ENCODE peak calls at places on chromosomes 2 and 18, in nine cellular contexts. I is effector CD4-positive, alpha-beta T cell; H is islet precursor cell; V is aorta; C is T-cell; L is left kidney; R is stimulated activated CD8-positive, alpha-beta memory T cell treated with anti-CD3 and anti-CD28 coated beads, Interleukin-7, amount 100 ng/mL, for 24 hours; J is RCC 7860; Q is cardiac septum. Y is an unnamed sample.

GRCh38 chr2:132670104-132670960 is at the start of gene LYPD1:
- DNase-seq in I (no peak), H (peak), V (peak), C (no peak), L (peak), R (no peak), J (peak), Q (no peak), Y (no peak)

GRCh38 chr2:47639469-47639868 is 143.5 kb upstream of the MSH6 start:
- DNase-seq in I (no peak), H (peak), V (no peak), C (no peak), L (no peak), R (no peak), J (peak), Q (no peak), Y (no peak)

GRCh38 chr2:121617042-121617599 is 32.1 kb downstream of the CLASP1 start:
- DNase-seq in I (no peak), H (peak), V (no peak), C (no peak), L (peak), R (no peak), J (peak), Q (no peak), Y (no peak)

GRCh38 chr18:55375930-55376329 is 212.1 kb downstream of the TCF4 start:
- DNase-seq in I (no peak), H (no peak), V (no peak), C (no peak), L (no peak), R (no peak), J (no peak), Q (no peak), Y (no peak)

GRCh38 chr2:11679016-11679415 is 9.0 kb upstream of the NTSR2 start:
- DNase-seq in I (no peak), H (peak), V (no peak), C (no peak), L (no peak), R (no peak), J (no peak), Q (peak), Y (no peak)

GRCh38 chr2:2564300-2565085 is 233.4 kb upstream of the MYT1L start:
- DNase-seq in I (no peak), H (peak), V (peak), C (no peak), L (peak), R (no peak), J (no peak), Q (peak), Y (no peak)

GRCh38 chr2:231929961-231930600 is 3.9 kb upstream of the NPPC start:
- DNase-seq in I (no peak), H (no peak), V (peak), C (no peak), L (peak), R (no peak), J (no peak), Q (peak), Y (no peak)

GRCh38 chr2:239387811-239388210 is 13.0 kb downstream of the HDAC4 start:
- DNase-seq in I (no peak), H (no peak), V (peak), C (no peak), L (no peak), R (no peak), J (no peak), Q (no peak), Y (no peak)

GRCh38 chr2:86584164-86584913 is 21.1 kb upstream of the CHMP3 start:
- DNase-seq in I (no peak), H (no peak), V (no peak), C (no peak), L (no peak), R (no peak), J (no peak), Q (no peak), Y (no peak)

GRCh38 chr2:182504903-182505302 is 78.1 kb upstream of the PDE1A start:
- DNase-seq in I (no peak), H (peak), V (no peak), C (no peak), L (no peak), R (no peak), J (no peak), Q (no peak), Y (no peak)

GRCh38 chr2:66390811-66391210 is 44.1 kb upstream of the MEIS1 start:
- DNase-seq in I (no peak), H (no peak), V (no peak), C (no peak), L (no peak), R (no peak), J (no peak), Q (no peak), Y (no peak)

GRCh38 chr2:134721596-134721995 is 2.8 kb upstream of the TMEM163 start:
- DNase-seq in I (no peak), H (no peak), V (no peak), C (no peak), L (no peak), R (no peak), J (no peak), Q (no peak), Y (no peak)

GRCh38 chr18:75336767-75337166 is 90.7 kb downstream of the SMIM21 start:
- DNase-seq in I (no peak), H (no peak), V (no peak), C (no peak), L (no peak), R (no peak), J (no peak), Q (no peak), Y (no peak)

GRCh38 chr2:7024261-7024660 is 107.0 kb downstream of the RNF144A start:
- DNase-seq in I (no peak), H (no peak), V (no peak), C (no peak), L (no peak), R (no peak), J (no peak), Q (no peak), Y (no peak)

GRCh38 chr2:200212862-200213425 is 93.5 kb upstream of the SPATS2L start:
- DNase-seq in I (no peak), H (no peak), V (no peak), C (no peak), L (no peak), R (no peak), J (no peak), Q (no peak), Y (no peak)

GRCh38 chr18:75937306-75937705 is 509.8 kb upstream of the SMIM21 start:
- DNase-seq in I (no peak), H (no peak), V (no peak), C (no peak), L (no peak), R (no peak), J (no peak), Q (no peak), Y (no peak)

GRCh38 chr2:42493885-42494433 is at the start of gene KCNG3:
- DNase-seq in I (peak), H (peak), V (peak), C (peak), L (peak), R (no peak), J (no peak), Q (no peak), Y (peak)

GRCh38 chr18:21820035-21820810 is 79.6 kb downstream of the MIB1 start:
- DNase-seq in I (no peak), H (no peak), V (no peak), C (no peak), L (peak), R (no peak), J (peak), Q (no peak), Y (no peak)

GRCh38 chr2:221501883-221502269 is 70.2 kb downstream of the EPHA4 start:
- DNase-seq in I (no peak), H (no peak), V (no peak), C (no peak), L (no peak), R (no peak), J (no peak), Q (no peak), Y (no peak)

GRCh38 chr2:223989860-223990237 is 32.6 kb downstream of the MRPL44 start:
- DNase-seq in I (no peak), H (no peak), V (no peak), C (no peak), L (peak), R (no peak), J (no peak), Q (no peak), Y (no peak)

GRCh38 chr2:9018109-9018508 is 14.6 kb upstream of the MBOAT2 start:
- DNase-seq in I (no peak), H (no peak), V (no peak), C (no peak), L (no peak), R (no peak), J (no peak), Q (no peak), Y (no peak)

GRCh38 chr18:48833701-48834394 is 116.9 kb downstream of the SMAD7 start:
- DNase-seq in I (peak), H (peak), V (peak), C (peak), L (peak), R (no peak), J (peak), Q (peak), Y (no peak)

GRCh38 chr2:42743667-42744005 is 20.3 kb downstream of the OXER1 start:
- DNase-seq in I (no peak), H (no peak), V (no peak), C (no peak), L (no peak), R (no peak), J (no peak), Q (no peak), Y (no peak)

GRCh38 chr2:98469862-98470544 is 25.3 kb downstream of the INPP4A start:
- DNase-seq in I (no peak), H (no peak), V (no peak), C (no peak), L (no peak), R (no peak), J (peak), Q (peak), Y (no peak)

GRCh38 chr2:3170792-3171455 is 206.7 kb downstream of the EIPR1 start:
- DNase-seq in I (no peak), H (peak), V (no peak), C (no peak), L (no peak), R (no peak), J (no peak), Q (peak), Y (no peak)

GRCh38 chr2:25279091-25279651 is 62.6 kb downstream of the DNMT3A start:
- DNase-seq in I (no peak), H (no peak), V (peak), C (no peak), L (no peak), R (no peak), J (no peak), Q (no peak), Y (no peak)

GRCh38 chr2:206721216-206721920 is 3.2 kb upstream of the DYTN start:
- DNase-seq in I (no peak), H (peak), V (no peak), C (no peak), L (no peak), R (no peak), J (no peak), Q (no peak), Y (no peak)

GRCh38 chr2:157052685-157053224 is 204.8 kb upstream of the GALNT5 start:
- DNase-seq in I (no peak), H (no peak), V (no peak), C (no peak), L (no peak), R (no peak), J (peak), Q (no peak), Y (no peak)

GRCh38 chr2:9029721-9030120 is 26.2 kb upstream of the MBOAT2 start:
- DNase-seq in I (no peak), H (no peak), V (no peak), C (no peak), L (no peak), R (no peak), J (no peak), Q (no peak), Y (no peak)

GRCh38 chr2:54239427-54239826 is 16.6 kb downstream of the TSPYL6 start:
- DNase-seq in I (no peak), H (no peak), V (no peak), C (no peak), L (no peak), R (no peak), J (peak), Q (no peak), Y (no peak)

GRCh38 chr2:15790838-15791237 is 149.5 kb upstream of the MYCN start:
- DNase-seq in I (no peak), H (no peak), V (no peak), C (no peak), L (no peak), R (no peak), J (no peak), Q (no peak), Y (no peak)

GRCh38 chr18:9233771-9234440 is 97.3 kb downstream of the ANKRD12 start:
- DNase-seq in I (no peak), H (peak), V (peak), C (no peak), L (no peak), R (no peak), J (no peak), Q (peak), Y (no peak)

GRCh38 chr2:171523339-171523931 is 1.2 kb downstream of the CYBRD1 start:
- DNase-seq in I (no peak), H (peak), V (peak), C (no peak), L (peak), R (no peak), J (no peak), Q (peak), Y (peak)

GRCh38 chr2:141417246-141417797 is 713.5 kb downstream of the LRP1B start:
- DNase-seq in I (no peak), H (no peak), V (no peak), C (no peak), L (no peak), R (no peak), J (no peak), Q (no peak), Y (no peak)

GRCh38 chr18:60892855-60893254 is 440.4 kb upstream of the CDH20 start:
- DNase-seq in I (no peak), H (peak), V (no peak), C (no peak), L (no peak), R (no peak), J (peak), Q (no peak), Y (no peak)

GRCh38 chr2:63763336-63764056 is 78.2 kb upstream of the UGP2 start:
- DNase-seq in I (no peak), H (no peak), V (no peak), C (no peak), L (no peak), R (no peak), J (no peak), Q (no peak), Y (no peak)